ENCODE peak calls at places on chromosomes 16 and 17, in eight cellular contexts. V is fibroblast of lung, X is right lobe of liver, I is cardiac muscle cell, A is gastrocnemius medialis, W is Peyer's patch, D is PC-9, T is right atrium auricular region. N is an unnamed sample.

GRCh38 chr17:1880851-1881630 is 51.2 kb downstream of the RPA1 start:
- DNase-seq in T (no peak), V (peak; percentile 52), A (no peak), W (no peak), D (no peak), X (no peak), I (no peak), N (no peak)

GRCh38 chr17:4436381-4436780 is 2.6 kb downstream of the SPNS3 start:
- DNase-seq in A (no peak), X (no peak), D (no peak), I (no peak), V (no peak), W (no peak), T (no peak), N (no peak)

GRCh38 chr16:24858219-24859041 is 12.7 kb downstream of the SLC5A11 start:
- DNase-seq in A (no peak), I (peak; percentile 88), D (no peak), X (no peak), T (no peak), W (peak; percentile 70), V (peak; percentile 40), N (peak; percentile 77)

GRCh38 chr16:89958068-89958467 is 9.5 kb downstream of the DEF8 start:
- DNase-seq in I (peak; percentile 42), X (no peak), T (no peak), A (no peak), D (no peak), V (peak; percentile 15), W (no peak), N (peak; percentile 75)

GRCh38 chr17:82107341-82107860 is 9.4 kb upstream of the FASN start:
- DNase-seq in W (no peak), I (no peak), X (peak; percentile 64), D (no peak), T (no peak), A (peak; percentile 58), V (no peak), N (peak; percentile 45)

GRCh38 chr16:20871935-20872815 is 28.0 kb downstream of the DCUN1D3 start:
- DNase-seq in X (no peak), T (no peak), W (no peak), V (peak; percentile 53), D (no peak), A (no peak), I (no peak), N (no peak)

GRCh38 chr16:27379919-27380318 is 22.1 kb upstream of the IL21R start:
- DNase-seq in I (no peak), D (no peak), X (no peak), T (no peak), V (no peak), A (no peak), W (no peak), N (no peak)

GRCh38 chr17:54153423-54153822 is 330.7 kb downstream of the KIF2B start:
- DNase-seq in W (no peak), X (no peak), T (no peak), I (no peak), D (no peak), A (no peak), V (no peak), N (no peak)

GRCh38 chr17:34739386-34739785 is 160.0 kb downstream of the TMEM132E start:
- DNase-seq in W (no peak), I (no peak), T (no peak), D (no peak), A (no peak), X (no peak), V (no peak), N (no peak)

GRCh38 chr17:79933863-79934652 is 94.8 kb upstream of the CBX4 start:
- DNase-seq in I (no peak), W (peak; percentile 79), A (no peak), V (peak; percentile 10), X (no peak), T (no peak), D (peak; percentile 51), N (no peak)

GRCh38 chr17:3750926-3751325 is 27.2 kb downstream of the HASPIN start:
- DNase-seq in I (no peak), V (no peak), A (no peak), X (no peak), W (no peak), D (no peak), T (no peak), N (no peak)

GRCh38 chr16:30032083-30032819 is 1.2 kb upstream of the TLCD3B start:
- DNase-seq in I (peak; percentile 71), T (peak; percentile 65), A (peak; percentile 42), W (no peak), D (peak; percentile 66), X (no peak), V (peak; percentile 42), N (peak; percentile 72)

GRCh38 chr16:89633064-89633631 is 19.7 kb downstream of the DPEP1 start:
- DNase-seq in I (no peak), T (no peak), A (no peak), X (no peak), W (peak; percentile 87), D (no peak), V (peak; percentile 74), N (no peak)

GRCh38 chr17:37676115-37676925 is 33.1 kb upstream of the DDX52 start:
- DNase-seq in D (no peak), V (peak; percentile 12), X (peak; percentile 71), W (peak; percentile 54), I (no peak), T (no peak), A (no peak), N (peak; percentile 65)

GRCh38 chr17:65023791-65024190 is 32.7 kb downstream of the GNA13 start:
- DNase-seq in T (no peak), I (no peak), D (no peak), V (no peak), W (no peak), A (no peak), X (no peak), N (no peak)

GRCh38 chr16:84132527-84133285 is 12.3 kb downstream of the HSDL1 start:
- DNase-seq in A (no peak), T (no peak), V (no peak), X (no peak), W (no peak), I (no peak), D (no peak), N (no peak)

GRCh38 chr17:81238815-81239713 is at the start of the genes NDUFAF8 and TEPSIN:
- DNase-seq in T (peak; percentile 99), X (peak; percentile 98), V (peak; percentile 100), I (peak; percentile 99), W (peak; percentile 96), D (peak; percentile 97), A (peak; percentile 99), N (peak; percentile 99)

DNA sequence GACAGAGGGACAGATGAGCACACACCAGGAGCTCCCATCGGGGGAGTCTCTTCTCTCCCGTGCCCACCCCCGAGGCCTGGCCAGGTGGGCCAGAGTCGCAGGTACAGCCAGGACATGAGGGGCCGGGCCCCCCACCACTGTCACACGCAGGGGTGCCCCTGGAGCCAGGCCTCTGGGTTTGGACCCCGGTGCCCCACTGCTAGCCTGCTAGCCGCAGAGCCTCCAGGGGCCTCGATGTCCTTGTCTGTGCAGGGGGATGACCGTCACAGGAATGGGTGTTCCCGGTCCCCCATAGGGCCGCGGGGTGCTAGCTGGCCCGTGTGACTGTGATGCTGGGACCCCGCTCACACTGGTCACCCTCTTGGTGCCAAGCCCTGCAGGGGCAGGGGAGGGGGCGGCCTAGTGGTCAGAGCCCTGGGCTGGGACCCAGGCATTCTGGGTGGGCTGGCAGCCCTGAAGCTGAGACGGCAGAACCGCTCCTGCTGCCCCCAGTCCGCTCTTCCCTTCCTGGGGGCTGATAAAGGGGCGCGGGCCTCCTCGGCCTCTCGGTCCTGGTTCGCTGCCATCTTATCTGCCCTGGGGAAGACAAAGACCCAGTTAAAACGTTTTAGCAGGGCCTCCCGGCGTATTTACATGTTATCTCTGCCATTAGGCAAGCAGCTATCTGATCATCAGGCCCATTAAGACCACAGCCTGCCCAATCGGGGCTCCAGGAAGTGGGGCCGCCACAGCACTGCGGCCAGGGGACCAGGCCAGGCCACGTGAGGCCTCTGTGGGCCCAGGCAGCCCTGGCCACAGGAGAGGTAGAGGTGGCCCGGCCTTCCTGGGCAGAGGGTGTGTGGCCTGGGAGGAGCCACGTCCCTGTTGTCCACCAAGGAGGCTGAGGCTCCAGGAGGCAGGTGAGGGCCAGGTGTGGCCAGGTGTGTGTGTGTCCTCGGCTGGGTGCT is 57.2 kb upstream of the ZC3H18 start:
- DNase-seq in D (no peak), X (no peak), W (no peak), I (no peak), A (no peak), V (no peak), T (no peak), N (no peak)
- H3K4me1 ChIP-seq in D (no peaks in the 10 kb centered on the region), X (no peaks in the 10 kb centered on the region), W (no peaks in the 10 kb centered on the region), I (peaks cover 6% of the 10 kb centered on the region), A (no peaks in the 10 kb centered on the region), V (no peaks in the 10 kb centered on the region), T (no peaks in the 10 kb centered on the region), N (peaks cover 47% of the 10 kb centered on the region)

GRCh38 chr17:49502258-49502657 is 7.2 kb downstream of the NGFR start:
- DNase-seq in V (no peak), A (no peak), D (no peak), T (no peak), X (no peak), I (no peak), W (no peak), N (no peak)

GRCh38 chr17:49505854-49506253 is 10.8 kb downstream of the NGFR start:
- DNase-seq in V (no peak), W (no peak), I (no peak), T (no peak), D (no peak), X (no peak), A (no peak), N (no peak)

GRCh38 chr17:49501496-49501895 is 6.4 kb downstream of the NGFR start:
- DNase-seq in D (no peak), I (no peak), W (no peak), X (no peak), A (no peak), T (no peak), V (no peak), N (no peak)

GRCh38 chr17:49506282-49506681 is 11.2 kb downstream of the NGFR start:
- DNase-seq in V (no peak), A (no peak), T (no peak), W (no peak), D (no peak), I (no peak), X (no peak), N (no peak)

DNA sequence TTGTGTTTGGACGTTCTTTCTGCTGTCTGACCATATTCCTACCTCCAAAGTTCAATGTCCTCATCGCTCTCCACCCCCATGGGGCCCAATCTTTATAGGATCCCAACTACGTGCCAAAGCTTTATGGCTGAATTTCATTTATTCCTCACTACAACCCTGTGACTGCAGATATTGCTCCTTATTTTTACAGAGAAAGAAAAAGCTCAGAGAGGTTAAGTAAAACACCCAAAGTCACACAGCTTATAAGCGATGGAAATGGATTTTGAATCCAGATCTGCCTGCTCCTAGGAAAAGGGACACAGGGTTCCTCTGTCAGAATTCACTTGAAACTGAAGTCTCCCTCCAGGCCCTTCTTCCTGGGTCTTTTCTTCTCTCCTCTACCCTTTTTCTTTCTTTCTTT is 9.3 kb downstream of the NGFR start:
- DNase-seq in I (no peak), V (no peak), W (no peak), T (no peak), D (no peak), X (no peak), A (no peak), N (no peak)
- H3K4me1 ChIP-seq in I (peaks cover 13% of the 10 kb centered on the region), V (no peaks in the 10 kb centered on the region), W (no peaks in the 10 kb centered on the region), T (no peaks in the 10 kb centered on the region), D (peaks cover 19% of the 10 kb centered on the region), X (no peaks in the 10 kb centered on the region), A (no peaks in the 10 kb centered on the region), N (peaks cover 20% of the 10 kb centered on the region)

GRCh38 chr17:49920370-49920769 is 48.6 kb upstream of the DLX4 start:
- DNase-seq in T (no peak), A (no peak), D (no peak), X (no peak), V (no peak), W (no peak), I (no peak), N (no peak)
- H3K4me1 ChIP-seq in T (no peaks in the 10 kb centered on the region), A (no peaks in the 10 kb centered on the region), D (peaks cover 4% of the 10 kb centered on the region), X (no peaks in the 10 kb centered on the region), V (no peaks in the 10 kb centered on the region), W (no peaks in the 10 kb centered on the region), I (no peaks in the 10 kb centered on the region), N (peaks cover 37% of the 10 kb centered on the region)

GRCh38 chr17:39339272-39339671 is 62.2 kb downstream of the FBXL20 start:
- DNase-seq in T (no peak), A (no peak), W (no peak), D (no peak), I (no peak), X (no peak), V (no peak), N (no peak)
- H3K4me1 ChIP-seq in T (no peaks in the 10 kb centered on the region), A (peaks cover 3% of the 10 kb centered on the region), W (no peaks in the 10 kb centered on the region), D (no peaks in the 10 kb centered on the region), I (peaks cover 8% of the 10 kb centered on the region), X (no peaks in the 10 kb centered on the region), V (no peaks in the 10 kb centered on the region), N (peaks cover 8% of the 10 kb centered on the region)

N was measured in Caco-2.